ENCODE peak calls at places on chromosomes 5 and 9, in seven cellular contexts. N is breast epithelium; I is coronary artery; M is A549; B is fibroblast of lung; T is RWPE2; H is CD4-positive, alpha-beta T cell. U is an unnamed sample.
A peak's percentile ranks its signal among the peaks of the same experiment; 100 is the strongest.

GRCh38 chr5:72845889-72846288 is 29.4 kb downstream of the TNPO1 start:
- DNase-seq in N (no peak), I (no peak), M (no peak), B (peak; percentile 42), T (no peak), H (no peak), U (no peak)

GRCh38 chr9:3648722-3649121 is 122.9 kb upstream of the RFX3 start:
- DNase-seq in N (no peak), I (no peak), M (no peak), B (no peak), T (no peak), H (no peak), U (no peak)

GRCh38 chr5:131081371-131081770 is 83.7 kb downstream of the HINT1 start:
- DNase-seq in N (no peak), I (no peak), M (no peak), B (no peak), T (no peak), H (no peak), U (no peak)

GRCh38 chr5:98296426-98296825 is 477.0 kb upstream of the RGMB start:
- DNase-seq in N (no peak), I (no peak), M (no peak), B (peak; percentile 73), T (no peak), H (no peak), U (no peak)

GRCh38 chr5:57429513-57430120 is 53.0 kb downstream of the ACTBL2 start:
- DNase-seq in N (no peak), I (no peak), M (no peak), B (no peak), T (no peak), H (no peak), U (no peak)

GRCh38 chr9:130265431-130266235 is at the start of gene HMCN2:
- DNase-seq in N (peak; percentile 40), I (no peak), M (no peak), B (peak; percentile 21), T (no peak), H (no peak), U (no peak)

GRCh38 chr5:157063776-157064430 is 5.0 kb upstream of the HAVCR1 start:
- DNase-seq in N (no peak), I (no peak), M (no peak), B (no peak), T (no peak), H (no peak), U (no peak)

GRCh38 chr5:1800470-1801060 is 642 bp upstream of the NDUFS6 start:
- DNase-seq in N (no peak), I (peak; percentile 70), M (peak; percentile 38), B (peak; percentile 37), T (no peak), H (peak; percentile 23), U (no peak)

GRCh38 chr5:55742778-55743177 is 4.9 kb downstream of the DDX4 start:
- DNase-seq in N (no peak), I (no peak), M (no peak), B (no peak), T (no peak), H (no peak), U (no peak)

GRCh38 chr5:42715791-42716190 is 40.8 kb upstream of the CCDC152 start:
- DNase-seq in N (no peak), I (no peak), M (no peak), B (peak; percentile 29), T (no peak), H (no peak), U (no peak)

GRCh38 chr5:138602371-138603000 is 27.3 kb upstream of the HSPA9 start:
- DNase-seq in N (no peak), I (no peak), M (no peak), B (no peak), T (no peak), H (no peak), U (no peak)

GRCh38 chr5:138605254-138605972 is 30.2 kb upstream of the HSPA9 start:
- DNase-seq in N (no peak), I (no peak), M (no peak), B (no peak), T (no peak), H (no peak), U (no peak)

GRCh38 chr5:138606378-138606777 is 31.2 kb upstream of the HSPA9 start:
- DNase-seq in N (no peak), I (no peak), M (no peak), B (no peak), T (no peak), H (no peak), U (no peak)

GRCh38 chr5:138603521-138603920 is 28.3 kb upstream of the HSPA9 start:
- DNase-seq in N (no peak), I (no peak), M (no peak), B (peak; percentile 21), T (no peak), H (no peak), U (no peak)

GRCh38 chr5:138604176-138604785 is 29.1 kb upstream of the HSPA9 start:
- DNase-seq in N (no peak), I (no peak), M (no peak), B (no peak), T (no peak), H (no peak), U (no peak)
- H3K27ac ChIP-seq in N (no peak overlapping the region), I (no peak overlapping the region), M (no peak overlapping the region), B (no peak overlapping the region), T (no peak overlapping the region), H (no peak overlapping the region), U (no peak overlapping the region)

GRCh38 chr9:122261469-122261881 is 3.2 kb downstream of the RBM18 start:
- DNase-seq in N (peak; percentile 81), I (peak; percentile 82), M (no peak), B (peak; percentile 42), T (no peak), H (no peak), U (no peak)
- H3K27ac ChIP-seq in N (peak overlapping the region; percentile 98), I (peak overlapping the region; percentile 54), M (no peak overlapping the region), B (no peak overlapping the region), T (no peak overlapping the region), H (no peak overlapping the region), U (no peak overlapping the region)

DNA sequence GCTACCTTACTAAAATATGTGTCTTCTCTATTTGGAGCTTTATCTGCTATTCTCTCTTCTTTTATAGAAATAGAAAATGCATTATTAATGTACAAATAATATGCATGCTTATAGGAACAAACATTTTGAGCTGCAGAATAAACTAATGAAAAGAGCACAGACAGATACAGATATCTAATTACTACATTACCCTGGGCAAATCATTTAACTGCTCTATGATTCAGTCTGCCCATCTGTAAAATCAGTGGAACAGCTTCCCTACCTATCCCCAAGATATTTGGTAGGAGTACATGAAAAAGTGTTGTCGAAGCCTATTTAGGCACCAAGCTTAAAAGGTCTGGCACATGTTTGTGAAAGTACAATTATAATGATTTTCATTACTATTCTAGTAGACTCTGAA is 166.3 kb downstream of the EFNA5 start:
- DNase-seq in N (no peak), I (no peak), M (no peak), B (no peak), T (no peak), H (no peak), U (no peak)
- H3K27ac ChIP-seq in N (no peak overlapping the region), I (no peak overlapping the region), M (no peak overlapping the region), B (no peak overlapping the region), T (no peak overlapping the region), H (no peak overlapping the region), U (no peak overlapping the region)

GRCh38 chr9:121750715-121751623 is 99.5 kb downstream of the DAB2IP start:
- DNase-seq in N (no peak), I (no peak), M (no peak), B (no peak), T (no peak), H (no peak), U (no peak)

GRCh38 chr9:121750259-121750714 is 98.9 kb downstream of the DAB2IP start:
- DNase-seq in N (no peak), I (no peak), M (no peak), B (no peak), T (no peak), H (no peak), U (no peak)

GRCh38 chr9:121748727-121749546 is 97.5 kb downstream of the DAB2IP start:
- DNase-seq in N (no peak), I (peak; percentile 92), M (no peak), B (no peak), T (no peak), H (no peak), U (no peak)

GRCh38 chr9:121748080-121748479 is 96.6 kb downstream of the DAB2IP start:
- DNase-seq in N (no peak), I (no peak), M (no peak), B (peak; percentile 39), T (no peak), H (no peak), U (no peak)

GRCh38 chr9:121749614-121750013 is 98.2 kb downstream of the DAB2IP start:
- DNase-seq in N (no peak), I (no peak), M (no peak), B (no peak), T (no peak), H (no peak), U (no peak)
- H3K27ac ChIP-seq in N (peak overlapping the region; percentile 85), I (peak overlapping the region; percentile 88), M (no peak overlapping the region), B (no peak overlapping the region), T (no peak overlapping the region), H (no peak overlapping the region), U (peak overlapping the region; percentile 41)

GRCh38 chr9:104775574-104775936 is 11.6 kb downstream of the NIPSNAP3B start:
- DNase-seq in N (no peak), I (no peak), M (no peak), B (no peak), T (no peak), H (no peak), U (no peak)

GRCh38 chr9:104774132-104774531 is 10.2 kb downstream of the NIPSNAP3B start:
- DNase-seq in N (no peak), I (no peak), M (no peak), B (no peak), T (no peak), H (no peak), U (no peak)

GRCh38 chr9:104775961-104776360 is 12.0 kb downstream of the NIPSNAP3B start:
- DNase-seq in N (no peak), I (no peak), M (no peak), B (no peak), T (no peak), H (no peak), U (no peak)

GRCh38 chr9:104776787-104777186 is 12.9 kb downstream of the NIPSNAP3B start:
- DNase-seq in N (no peak), I (no peak), M (no peak), B (peak; percentile 56), T (no peak), H (no peak), U (no peak)

GRCh38 chr9:104774831-104775573 is 11.1 kb downstream of the NIPSNAP3B start:
- DNase-seq in N (no peak), I (no peak), M (no peak), B (no peak), T (no peak), H (no peak), U (no peak)
- H3K27ac ChIP-seq in N (no peak overlapping the region), I (no peak overlapping the region), M (no peak overlapping the region), B (no peak overlapping the region), T (no peak overlapping the region), H (no peak overlapping the region), U (no peak overlapping the region)

DNA sequence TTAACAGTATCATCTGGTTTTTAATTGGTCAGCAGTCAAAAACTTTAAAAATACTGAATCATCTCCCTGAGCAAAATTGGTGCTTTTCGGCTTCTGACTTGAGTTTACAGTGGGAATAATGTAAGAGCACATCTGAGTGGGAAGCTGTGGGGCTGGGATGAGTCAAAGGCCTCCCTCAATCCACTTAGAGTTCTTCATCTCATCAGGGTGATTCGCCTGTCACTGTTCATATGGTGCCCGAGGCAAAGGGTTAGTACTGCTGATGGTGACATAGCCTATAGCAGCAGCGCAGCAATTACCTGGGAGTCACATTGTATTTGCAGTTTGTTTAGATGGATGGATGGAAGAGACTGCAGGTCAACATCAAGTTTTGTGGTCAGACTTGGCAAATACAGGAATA is 113.8 kb upstream of the ZNF608 start:
- DNase-seq in N (no peak), I (no peak), M (no peak), B (peak; percentile 48), T (no peak), H (no peak), U (no peak)
- H3K27ac ChIP-seq in N (no peak overlapping the region), I (no peak overlapping the region), M (no peak overlapping the region), B (no peak overlapping the region), T (no peak overlapping the region), H (no peak overlapping the region), U (no peak overlapping the region)

U was measured in upper lobe of left lung.